ENCODE peak calls at places on chromosomes 4 and X, in six cellular contexts. One of them, this sample, is unnamed.

GRCh38 chrX:13144927-13145659 is 100.7 kb upstream of the FAM9C start:
- DNase-seq in H1: no peak
- DNase-seq in K562: no peak
- DNase-seq in HepG2: no peak
- DNase-seq in A549: no peak
- DNase-seq in endothelial cell of umbilical vein: peak; percentile 36
- DNase-seq in this sample: no peak

GRCh38 chr4:6881908-6882307 is 27.7 kb upstream of the TBC1D14 start:
- DNase-seq in K562: no peak
- DNase-seq in endothelial cell of umbilical vein: no peak
- DNase-seq in HepG2: no peak
- DNase-seq in H1: no peak
- DNase-seq in A549: no peak
- DNase-seq in this sample: no peak

GRCh38 chrX:20530319-20530979 is 263.7 kb upstream of the RPS6KA3 start:
- DNase-seq in K562: peak; percentile 47
- DNase-seq in endothelial cell of umbilical vein: peak; percentile 41
- DNase-seq in HepG2: peak; percentile 30
- DNase-seq in H1: no peak
- DNase-seq in A549: peak; percentile 66
- DNase-seq in this sample: peak; percentile 55

GRCh38 chr4:80948161-80948560 is 82.3 kb upstream of the BMP3 start:
- DNase-seq in K562: no peak
- DNase-seq in HepG2: no peak
- DNase-seq in A549: no peak
- DNase-seq in H1: no peak
- DNase-seq in endothelial cell of umbilical vein: no peak
- DNase-seq in this sample: no peak

GRCh38 chrX:54386314-54386713 is 28.5 kb upstream of the WNK3 start:
- DNase-seq in endothelial cell of umbilical vein: peak; percentile 59
- DNase-seq in HepG2: no peak
- DNase-seq in H1: no peak
- DNase-seq in K562: no peak
- DNase-seq in A549: no peak
- DNase-seq in this sample: no peak

GRCh38 chrX:147911192-147912022 is at the start of gene FMR1:
- DNase-seq in HepG2: peak; percentile 84
- DNase-seq in A549: peak; percentile 94
- DNase-seq in endothelial cell of umbilical vein: peak; percentile 91
- DNase-seq in H1: peak; percentile 61
- DNase-seq in K562: peak; percentile 95
- DNase-seq in this sample: peak; percentile 86

GRCh38 chr4:4384837-4385236 is 2.1 kb upstream of the NSG1 start:
- DNase-seq in HepG2: peak; percentile 12
- DNase-seq in H1: peak; percentile 31
- DNase-seq in endothelial cell of umbilical vein: no peak
- DNase-seq in A549: peak; percentile 52
- DNase-seq in K562: peak; percentile 66
- DNase-seq in this sample: peak; percentile 84

GRCh38 chr4:11503166-11503565 is 74.5 kb upstream of the HS3ST1 start:
- DNase-seq in endothelial cell of umbilical vein: no peak
- DNase-seq in K562: no peak
- DNase-seq in H1: no peak
- DNase-seq in A549: no peak
- DNase-seq in HepG2: no peak
- DNase-seq in this sample: no peak

GRCh38 chrX:153456161-153456560 is 10.3 kb upstream of the TREX2 start:
- DNase-seq in endothelial cell of umbilical vein: no peak
- DNase-seq in H1: no peak
- DNase-seq in A549: no peak
- DNase-seq in K562: no peak
- DNase-seq in HepG2: no peak
- DNase-seq in this sample: no peak

GRCh38 chr4:120263623-120264022 is 197.0 kb upstream of the MAD2L1 start:
- DNase-seq in endothelial cell of umbilical vein: no peak
- DNase-seq in H1: no peak
- DNase-seq in K562: no peak
- DNase-seq in A549: no peak
- DNase-seq in HepG2: no peak
- DNase-seq in this sample: no peak

GRCh38 chr4:52890401-52890791 is 28.3 kb downstream of the RASL11B start:
- DNase-seq in HepG2: no peak
- DNase-seq in H1: no peak
- DNase-seq in K562: no peak
- DNase-seq in A549: no peak
- DNase-seq in endothelial cell of umbilical vein: no peak
- DNase-seq in this sample: no peak

GRCh38 chrX:22134681-22135080 is 102.6 kb downstream of the PHEX start:
- DNase-seq in H1: no peak
- DNase-seq in endothelial cell of umbilical vein: peak; percentile 73
- DNase-seq in K562: no peak
- DNase-seq in HepG2: peak; percentile 22
- DNase-seq in A549: peak; percentile 48
- DNase-seq in this sample: no peak

GRCh38 chr4:102780476-102781144 is 19.8 kb upstream of the MANBA start:
- DNase-seq in A549: peak; percentile 32
- DNase-seq in endothelial cell of umbilical vein: no peak
- DNase-seq in K562: peak; percentile 72
- DNase-seq in HepG2: peak; percentile 57
- DNase-seq in H1: no peak
- DNase-seq in this sample: no peak

GRCh38 chr4:3531306-3531886 is 826 bp downstream of the LRPAP1 start:
- DNase-seq in H1: no peak
- DNase-seq in endothelial cell of umbilical vein: no peak
- DNase-seq in A549: no peak
- DNase-seq in HepG2: no peak
- DNase-seq in K562: no peak
- DNase-seq in this sample: no peak

GRCh38 chr4:13912436-13912835 is 284.9 kb upstream of the BOD1L1 start:
- DNase-seq in K562: no peak
- DNase-seq in A549: no peak
- DNase-seq in H1: no peak
- DNase-seq in HepG2: no peak
- DNase-seq in endothelial cell of umbilical vein: no peak
- DNase-seq in this sample: no peak

GRCh38 chrX:106170318-106170717 is 2.2 kb downstream of the PWWP3B start:
- DNase-seq in K562: no peak
- DNase-seq in A549: peak; percentile 10
- DNase-seq in H1: no peak
- DNase-seq in endothelial cell of umbilical vein: no peak
- DNase-seq in HepG2: no peak
- DNase-seq in this sample: no peak

GRCh38 chr4:105061136-105061696 is 85.5 kb upstream of the TET2 start:
- DNase-seq in endothelial cell of umbilical vein: peak; percentile 83
- DNase-seq in HepG2: peak; percentile 2
- DNase-seq in H1: peak; percentile 3
- DNase-seq in A549: no peak
- DNase-seq in K562: peak; percentile 26
- DNase-seq in this sample: no peak

DNA sequence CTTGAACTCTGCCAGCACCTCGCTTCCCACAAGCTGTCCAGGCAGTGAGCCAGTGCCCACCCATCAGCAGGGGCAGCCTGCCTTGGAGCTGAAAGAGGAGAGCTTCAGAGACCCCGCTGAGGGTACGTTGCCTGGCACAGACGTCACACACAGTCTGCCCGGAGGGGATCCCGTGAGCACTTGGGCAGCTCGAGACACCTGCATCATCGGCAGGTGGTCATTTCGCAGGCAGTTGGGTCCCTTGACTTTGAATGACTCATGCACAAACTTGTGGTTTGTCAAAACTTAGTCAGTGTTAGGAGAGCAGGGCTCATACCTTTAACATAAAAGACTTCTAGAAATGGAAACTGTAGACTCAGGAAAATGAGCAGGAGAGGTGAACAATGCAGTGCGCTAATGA is 9.9 kb downstream of the TACC3 start:
- DNase-seq in endothelial cell of umbilical vein: no peak
- DNase-seq in A549: no peak
- DNase-seq in H1: no peak
- DNase-seq in K562: no peak
- DNase-seq in HepG2: no peak
- DNase-seq in this sample: no peak
- TF ChIP-seq JUN in endothelial cell of umbilical vein: no peak
- TF ChIP-seq JUN in A549: no peak
- TF ChIP-seq JUN in H1: no peak
- TF ChIP-seq JUN in K562: no peak
- TF ChIP-seq JUN in HepG2: no peak
- TF ChIP-seq JUN in this sample: no peak

GRCh38 chr4:125784741-125785140 is 470.0 kb downstream of the FAT4 start:
- DNase-seq in K562: no peak
- DNase-seq in A549: no peak
- DNase-seq in H1: no peak
- DNase-seq in HepG2: no peak
- DNase-seq in endothelial cell of umbilical vein: no peak
- DNase-seq in this sample: no peak

GRCh38 chr4:125787707-125788106 is 473.0 kb downstream of the FAT4 start:
- DNase-seq in HepG2: no peak
- DNase-seq in A549: no peak
- DNase-seq in K562: no peak
- DNase-seq in H1: no peak
- DNase-seq in endothelial cell of umbilical vein: no peak
- DNase-seq in this sample: no peak

GRCh38 chr4:125789018-125789417 is 474.3 kb downstream of the FAT4 start:
- DNase-seq in HepG2: no peak
- DNase-seq in H1: no peak
- DNase-seq in endothelial cell of umbilical vein: no peak
- DNase-seq in K562: no peak
- DNase-seq in A549: no peak
- DNase-seq in this sample: no peak
- TF ChIP-seq JUN in HepG2: no peak
- TF ChIP-seq JUN in H1: no peak
- TF ChIP-seq JUN in endothelial cell of umbilical vein: no peak
- TF ChIP-seq JUN in K562: no peak
- TF ChIP-seq JUN in A549: no peak
- TF ChIP-seq JUN in this sample: no peak

DNA sequence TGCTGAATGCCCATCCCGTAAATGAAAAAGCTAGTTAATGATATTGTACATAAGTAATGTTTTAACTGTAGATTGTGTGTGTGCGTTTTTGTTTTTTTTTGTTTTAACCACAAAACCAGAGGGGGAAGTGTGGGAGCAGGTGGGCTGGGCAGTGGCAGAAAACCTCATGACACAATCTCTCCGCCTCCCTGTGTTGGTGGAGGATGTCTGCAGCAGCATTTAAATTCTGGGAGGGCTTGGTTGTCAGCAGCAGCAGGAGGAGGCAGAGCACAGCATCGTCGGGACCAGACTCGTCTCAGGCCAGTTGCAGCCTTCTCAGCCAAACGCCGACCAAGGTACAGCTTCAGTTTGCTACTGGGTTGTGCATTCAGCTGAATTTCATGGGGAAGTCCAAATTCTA is at the start of gene SPP1:
- DNase-seq in K562: no peak
- DNase-seq in HepG2: peak; percentile 66
- DNase-seq in endothelial cell of umbilical vein: no peak
- DNase-seq in H1: peak; percentile 50
- DNase-seq in A549: peak; percentile 76
- DNase-seq in this sample: peak; percentile 63
- TF ChIP-seq JUN in K562: no peak
- TF ChIP-seq JUN in HepG2: no peak
- TF ChIP-seq JUN in endothelial cell of umbilical vein: no peak
- TF ChIP-seq JUN in H1: no peak
- TF ChIP-seq JUN in A549: no peak
- TF ChIP-seq JUN in this sample: no peak

DNA sequence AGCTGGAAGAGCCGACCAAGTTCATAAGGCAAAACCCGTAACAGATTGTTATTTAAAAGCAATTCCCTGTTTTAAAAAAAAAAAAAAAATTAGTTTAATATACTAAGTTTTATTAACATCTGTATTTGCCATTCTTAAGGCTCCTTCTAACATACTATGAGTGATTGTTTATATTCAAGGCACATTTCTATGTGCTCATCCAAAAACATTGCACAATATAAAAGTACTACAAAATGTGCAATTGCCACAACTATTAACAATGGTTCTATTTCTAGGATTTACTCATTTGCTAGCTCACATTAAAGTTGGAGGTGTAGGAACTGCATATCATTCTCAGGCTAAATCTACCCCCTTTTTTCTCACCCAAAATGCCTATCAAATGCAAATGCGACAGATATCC is 46.1 kb downstream of the CNOT6L start:
- DNase-seq in A549: no peak
- DNase-seq in HepG2: no peak
- DNase-seq in H1: no peak
- DNase-seq in K562: no peak
- DNase-seq in endothelial cell of umbilical vein: no peak
- DNase-seq in this sample: no peak
- TF ChIP-seq JUN in A549: no peak
- TF ChIP-seq JUN in HepG2: no peak
- TF ChIP-seq JUN in H1: no peak
- TF ChIP-seq JUN in K562: no peak
- TF ChIP-seq JUN in endothelial cell of umbilical vein: no peak
- TF ChIP-seq JUN in this sample: no peak